ENCODE peak calls at places on chromosomes 4 and X, in five cellular contexts. D is stimulated activated CD4-positive, alpha-beta T cell treated with anti-CD3 and anti-CD28 coated beads, Interleukin-12 subunit alpha, Interleukin-12 subunit beta, amount 100 ng/mL, for 48 hours; J is Caki2; Z is transverse colon; U is AG08395. L is an unnamed sample.
A peak's percentile ranks its signal among the peaks of the same experiment; 100 is the strongest.

GRCh38 chr4:113760852-113761681 is 471 bp downstream of the CAMK2D start:
- DNase-seq in D (peak; percentile 51), J (peak; percentile 83), Z (peak; percentile 84), U (peak; percentile 72), L (peak; percentile 42)

GRCh38 chrX:70129811-70130210 is 3.4 kb upstream of the IGBP1 start:
- DNase-seq in D (no peak), J (peak; percentile 22), Z (no peak), U (peak; percentile 7), L (no peak)

GRCh38 chr4:113745724-113746123 is 15.8 kb downstream of the CAMK2D start:
- DNase-seq in D (no peak), J (no peak), Z (no peak), U (no peak), L (no peak)

GRCh38 chrX:108439961-108440696 is 491 bp downstream of the COL4A5 start:
- DNase-seq in D (no peak), J (peak; percentile 0), Z (no peak), U (peak; percentile 7), L (no peak)

GRCh38 chr4:67465032-67465762 is 80.1 kb downstream of the CENPC start:
- DNase-seq in D (no peak), J (no peak), Z (no peak), U (peak; percentile 36), L (no peak)

GRCh38 chr4:164790249-164790648 is 36.3 kb downstream of the SMIM31 start:
- DNase-seq in D (no peak), J (no peak), Z (no peak), U (no peak), L (no peak)

GRCh38 chr4:82797591-82798081 is 960 bp downstream of the SCD5 start:
- DNase-seq in D (no peak), J (no peak), Z (peak; percentile 16), U (peak; percentile 33), L (no peak)

GRCh38 chr4:120720354-120720753 is 202.2 kb downstream of the PRDM5 start:
- DNase-seq in D (no peak), J (no peak), Z (no peak), U (no peak), L (no peak)

GRCh38 chrX:109632906-109633504 is 8.0 kb upstream of the KCNE5 start:
- DNase-seq in D (no peak), J (no peak), Z (no peak), U (peak; percentile 48), L (no peak)

GRCh38 chrX:39653656-39654055 is 444.1 kb downstream of the BCOR start:
- DNase-seq in D (no peak), J (no peak), Z (no peak), U (no peak), L (no peak)

GRCh38 chrX:47143894-47144625 is 442 bp downstream of the NDUFB11 start:
- DNase-seq in D (peak; percentile 14), J (no peak), Z (peak; percentile 33), U (peak; percentile 59), L (peak; percentile 33)

GRCh38 chrX:153338836-153339235 is 4.9 kb downstream of the ZNF275 start:
- DNase-seq in D (no peak), J (no peak), Z (no peak), U (no peak), L (peak; percentile 15)

GRCh38 chr4:34183916-34184315 is 2060.4 kb downstream of the ARAP2 start:
- DNase-seq in D (no peak), J (no peak), Z (no peak), U (no peak), L (no peak)

GRCh38 chrX:66162331-66162822 is 1.7 kb upstream of the HEPH start:
- DNase-seq in D (no peak), J (no peak), Z (peak; percentile 68), U (no peak), L (peak; percentile 25)

GRCh38 chrX:73863852-73864251 is 300.9 kb downstream of the CHIC1 start:
- DNase-seq in D (no peak), J (no peak), Z (no peak), U (no peak), L (no peak)

GRCh38 chr4:170386974-170387373 is 297.2 kb upstream of the AADAT start:
- DNase-seq in D (no peak), J (no peak), Z (no peak), U (peak; percentile 17), L (no peak)

GRCh38 chr4:26763063-26763462 is 97.6 kb upstream of the STIM2 start:
- DNase-seq in D (no peak), J (no peak), Z (no peak), U (no peak), L (no peak)

GRCh38 chr4:98399915-98400314 is 138.7 kb downstream of the RAP1GDS1 start:
- DNase-seq in D (no peak), J (no peak), Z (no peak), U (no peak), L (no peak)

GRCh38 chr4:52659722-52660261 is 691 bp upstream of the USP46 start:
- DNase-seq in D (peak; percentile 10), J (peak; percentile 35), Z (peak; percentile 68), U (peak; percentile 50), L (peak; percentile 5)

GRCh38 chr4:7342223-7342576 is 92.5 kb downstream of the PSAPL1 start:
- DNase-seq in D (no peak), J (no peak), Z (no peak), U (no peak), L (no peak)

GRCh38 chr4:93888768-93889167 is 60.2 kb downstream of the ATOH1 start:
- DNase-seq in D (no peak), J (no peak), Z (no peak), U (no peak), L (no peak)

GRCh38 chrX:47030339-47030738 is 47.9 kb upstream of the RGN start:
- DNase-seq in D (no peak), J (peak; percentile 21), Z (no peak), U (peak; percentile 70), L (no peak)

GRCh38 chr4:178165909-178166308 is 723.7 kb upstream of the AGA start:
- DNase-seq in D (no peak), J (no peak), Z (no peak), U (no peak), L (no peak)

GRCh38 chrX:4935846-4936245 is 1222.4 kb upstream of the PRKX start:
- DNase-seq in D (no peak), J (no peak), Z (peak; percentile 7), U (no peak), L (peak; percentile 35)